ENCODE peak calls at places on chromosomes 12 and 14, in ten cellular contexts. X is fibroblast of mammary gland, N is NCI-H2081, B is B cell, E is AG04450, P is ELF-1, A is M059J, O is tibial artery, U is NCI-H1436 treated with DMSO at 0.1 percent for 48 hours, Y is endothelial cell. F is an unnamed sample.

GRCh38 chr12:4386756-4387155 is 7.2 kb upstream of the FGF23 start:
- DNase-seq in X (no peak), Y (no peak), P (no peak), U (peak; percentile 28), N (peak; percentile 62), B (no peak), A (no peak), E (no peak), O (no peak), F (no peak)

GRCh38 chr12:12600659-12601058 is 11.0 kb upstream of the CREBL2 start:
- DNase-seq in X (no peak), O (no peak), Y (no peak), P (no peak), A (no peak), U (no peak), E (no peak), B (no peak), N (no peak), F (no peak)

GRCh38 chr12:14770495-14771313 is 32.6 kb downstream of the WBP11 start:
- DNase-seq in N (peak; percentile 96), E (peak; percentile 74), Y (peak; percentile 85), U (peak; percentile 47), P (peak; percentile 98), O (peak; percentile 98), X (peak; percentile 93), B (peak; percentile 94), A (peak; percentile 95), F (peak; percentile 95)

GRCh38 chr14:104676694-104677505 is 12.5 kb upstream of the INF2 start:
- DNase-seq in O (peak; percentile 74), U (no peak), Y (peak; percentile 50), N (no peak), A (no peak), P (peak; percentile 76), B (peak; percentile 44), E (no peak), X (no peak), F (no peak)

GRCh38 chr14:59159169-59159568 is 29.3 kb upstream of the DAAM1 start:
- DNase-seq in A (peak; percentile 26), E (peak; percentile 7), U (no peak), N (no peak), Y (no peak), X (no peak), O (no peak), B (no peak), P (no peak), F (no peak)

GRCh38 chr12:94183702-94184379 is 35.5 kb downstream of the PLXNC1 start:
- DNase-seq in P (no peak), U (no peak), A (no peak), E (no peak), O (no peak), X (no peak), B (no peak), Y (no peak), N (no peak), F (no peak)

GRCh38 chr14:76329150-76329881 is 46.6 kb upstream of the ESRRB start:
- DNase-seq in Y (no peak), A (no peak), O (no peak), E (no peak), N (peak; percentile 9), X (no peak), U (no peak), B (no peak), P (peak; percentile 36), F (peak; percentile 46)

GRCh38 chr12:110126557-110126956 is 2.4 kb downstream of the IFT81 start:
- DNase-seq in U (no peak), O (no peak), N (no peak), P (no peak), X (no peak), E (no peak), A (no peak), Y (no peak), B (no peak), F (no peak)

GRCh38 chr12:95760371-95760770 is 30.2 kb downstream of the NTN4 start:
- DNase-seq in A (no peak), P (no peak), Y (no peak), X (no peak), N (no peak), B (no peak), O (no peak), U (no peak), E (no peak), F (no peak)

GRCh38 chr14:77133718-77134338 is 7.8 kb downstream of the ZDHHC22 start:
- DNase-seq in B (peak; percentile 81), X (peak; percentile 58), A (peak; percentile 26), P (peak; percentile 91), N (no peak), Y (peak; percentile 74), U (no peak), O (peak; percentile 59), E (peak; percentile 11), F (no peak)

GRCh38 chr14:61950340-61950739 is 188.1 kb downstream of the SNAPC1 start:
- DNase-seq in Y (no peak), P (no peak), B (no peak), A (no peak), O (no peak), N (no peak), E (no peak), U (no peak), X (no peak), F (no peak)

GRCh38 chr14:90553921-90554336 is 157.1 kb downstream of the CALM1 start:
- DNase-seq in U (no peak), P (no peak), A (no peak), Y (no peak), B (no peak), O (no peak), X (no peak), N (peak; percentile 44), E (no peak), F (no peak)

GRCh38 chr12:71010143-71010479 is 89.6 kb upstream of the PTPRR start:
- DNase-seq in U (no peak), X (peak; percentile 42), Y (no peak), O (no peak), P (no peak), N (no peak), E (no peak), B (no peak), A (no peak), F (no peak)

GRCh38 chr14:91405241-91405721 is 12.3 kb downstream of the CCDC88C start:
- DNase-seq in A (no peak), Y (no peak), P (no peak), X (no peak), B (no peak), O (no peak), N (peak; percentile 23), U (no peak), E (no peak), F (no peak)

GRCh38 chr12:95277139-95277538 is 59.5 kb downstream of the VEZT start:
- DNase-seq in B (no peak), P (no peak), E (peak; percentile 88), N (no peak), A (peak; percentile 72), X (peak; percentile 80), Y (no peak), U (no peak), O (no peak), F (no peak)

GRCh38 chr12:114623737-114624136 is 60.2 kb downstream of the TBX3 start:
- DNase-seq in N (no peak), A (no peak), X (no peak), O (no peak), U (no peak), P (no peak), E (no peak), B (no peak), Y (no peak), F (no peak)

GRCh38 chr14:81247271-81247766 is 26.6 kb upstream of the GTF2A1 start:
- DNase-seq in B (no peak), P (peak; percentile 15), A (peak; percentile 92), N (no peak), E (no peak), Y (no peak), O (no peak), U (no peak), X (no peak), F (no peak)

GRCh38 chr14:93946104-93946503 is 19.0 kb downstream of the FAM181A start:
- DNase-seq in A (peak; percentile 61), B (no peak), Y (no peak), U (no peak), E (no peak), X (peak; percentile 47), N (no peak), P (no peak), O (no peak), F (no peak)

GRCh38 chr12:131390408-131391100 is 320.3 kb upstream of the SFSWAP start:
- DNase-seq in O (no peak), B (no peak), P (peak; percentile 81), X (no peak), E (no peak), N (no peak), Y (peak; percentile 65), U (no peak), A (peak; percentile 13), F (no peak)

GRCh38 chr12:104715562-104716182 is 242.4 kb downstream of the SLC41A2 start:
- DNase-seq in A (no peak), X (no peak), P (no peak), U (no peak), O (no peak), B (no peak), E (no peak), N (peak; percentile 49), Y (no peak), F (no peak)

F was measured in cardiac septum.